ENCODE peak calls at places on chromosome 11, in seven cellular contexts. One of them, this sample, is unnamed.

GRCh38 chr11:122981388-122982264 is at the start of gene BSX:
- DNase-seq in RPMI7951: peak; percentile 58
- DNase-seq in stimulated activated CD4-positive, alpha-beta T cell treated with anti-CD3 and anti-CD28 coated beads, TNF-alpha, amount 100 ng/mL, for 48 hours: peak; percentile 53
- DNase-seq in activated T-helper 9 cell treated with anti-CD3 and anti-CD28 coated beads, Interleukin-2, amount 50 U/mL, for 16 hours: no peak
- DNase-seq in HCT116: no peak
- DNase-seq in mesendoderm: peak; percentile 93
- DNase-seq in CD8-positive, alpha-beta memory T cell: peak; percentile 64
- DNase-seq in this sample: peak; percentile 8

GRCh38 chr11:32436751-32437405 is 1.5 kb upstream of the WT1 start:
- DNase-seq in activated T-helper 9 cell treated with anti-CD3 and anti-CD28 coated beads, Interleukin-2, amount 50 U/mL, for 16 hours: no peak
- DNase-seq in stimulated activated CD4-positive, alpha-beta T cell treated with anti-CD3 and anti-CD28 coated beads, TNF-alpha, amount 100 ng/mL, for 48 hours: no peak
- DNase-seq in mesendoderm: peak; percentile 51
- DNase-seq in RPMI7951: no peak
- DNase-seq in CD8-positive, alpha-beta memory T cell: no peak
- DNase-seq in HCT116: no peak
- DNase-seq in this sample: no peak

GRCh38 chr11:10418259-10418949 is 36.7 kb upstream of the AMPD3 start:
- DNase-seq in RPMI7951: peak; percentile 6
- DNase-seq in stimulated activated CD4-positive, alpha-beta T cell treated with anti-CD3 and anti-CD28 coated beads, TNF-alpha, amount 100 ng/mL, for 48 hours: no peak
- DNase-seq in mesendoderm: no peak
- DNase-seq in CD8-positive, alpha-beta memory T cell: no peak
- DNase-seq in HCT116: no peak
- DNase-seq in activated T-helper 9 cell treated with anti-CD3 and anti-CD28 coated beads, Interleukin-2, amount 50 U/mL, for 16 hours: no peak
- DNase-seq in this sample: no peak

GRCh38 chr11:46248270-46249102 is 29.0 kb upstream of the CREB3L1 start:
- DNase-seq in mesendoderm: peak; percentile 97
- DNase-seq in CD8-positive, alpha-beta memory T cell: no peak
- DNase-seq in activated T-helper 9 cell treated with anti-CD3 and anti-CD28 coated beads, Interleukin-2, amount 50 U/mL, for 16 hours: no peak
- DNase-seq in HCT116: peak; percentile 71
- DNase-seq in stimulated activated CD4-positive, alpha-beta T cell treated with anti-CD3 and anti-CD28 coated beads, TNF-alpha, amount 100 ng/mL, for 48 hours: no peak
- DNase-seq in RPMI7951: peak; percentile 94
- DNase-seq in this sample: peak; percentile 98

GRCh38 chr11:10520562-10520961 is 20.4 kb downstream of the RNF141 start:
- DNase-seq in stimulated activated CD4-positive, alpha-beta T cell treated with anti-CD3 and anti-CD28 coated beads, TNF-alpha, amount 100 ng/mL, for 48 hours: no peak
- DNase-seq in activated T-helper 9 cell treated with anti-CD3 and anti-CD28 coated beads, Interleukin-2, amount 50 U/mL, for 16 hours: no peak
- DNase-seq in CD8-positive, alpha-beta memory T cell: no peak
- DNase-seq in mesendoderm: no peak
- DNase-seq in HCT116: no peak
- DNase-seq in RPMI7951: no peak
- DNase-seq in this sample: no peak

GRCh38 chr11:40787243-40787642 is 672.2 kb downstream of the LRRC4C start:
- DNase-seq in RPMI7951: no peak
- DNase-seq in HCT116: no peak
- DNase-seq in CD8-positive, alpha-beta memory T cell: no peak
- DNase-seq in activated T-helper 9 cell treated with anti-CD3 and anti-CD28 coated beads, Interleukin-2, amount 50 U/mL, for 16 hours: no peak
- DNase-seq in stimulated activated CD4-positive, alpha-beta T cell treated with anti-CD3 and anti-CD28 coated beads, TNF-alpha, amount 100 ng/mL, for 48 hours: no peak
- DNase-seq in mesendoderm: peak; percentile 51
- DNase-seq in this sample: no peak

GRCh38 chr11:115535781-115536180 is 31.6 kb upstream of the CADM1 start:
- DNase-seq in RPMI7951: no peak
- DNase-seq in HCT116: no peak
- DNase-seq in activated T-helper 9 cell treated with anti-CD3 and anti-CD28 coated beads, Interleukin-2, amount 50 U/mL, for 16 hours: no peak
- DNase-seq in mesendoderm: peak; percentile 76
- DNase-seq in CD8-positive, alpha-beta memory T cell: no peak
- DNase-seq in stimulated activated CD4-positive, alpha-beta T cell treated with anti-CD3 and anti-CD28 coated beads, TNF-alpha, amount 100 ng/mL, for 48 hours: no peak
- DNase-seq in this sample: no peak

GRCh38 chr11:119942021-119942420 is 195.9 kb downstream of the TRIM29 start:
- DNase-seq in HCT116: no peak
- DNase-seq in mesendoderm: peak; percentile 59
- DNase-seq in RPMI7951: no peak
- DNase-seq in stimulated activated CD4-positive, alpha-beta T cell treated with anti-CD3 and anti-CD28 coated beads, TNF-alpha, amount 100 ng/mL, for 48 hours: no peak
- DNase-seq in activated T-helper 9 cell treated with anti-CD3 and anti-CD28 coated beads, Interleukin-2, amount 50 U/mL, for 16 hours: no peak
- DNase-seq in CD8-positive, alpha-beta memory T cell: no peak
- DNase-seq in this sample: no peak

GRCh38 chr11:121670792-121671275 is 218.1 kb upstream of the SORL1-AS1 start:
- DNase-seq in activated T-helper 9 cell treated with anti-CD3 and anti-CD28 coated beads, Interleukin-2, amount 50 U/mL, for 16 hours: no peak
- DNase-seq in CD8-positive, alpha-beta memory T cell: no peak
- DNase-seq in HCT116: no peak
- DNase-seq in mesendoderm: no peak
- DNase-seq in RPMI7951: no peak
- DNase-seq in stimulated activated CD4-positive, alpha-beta T cell treated with anti-CD3 and anti-CD28 coated beads, TNF-alpha, amount 100 ng/mL, for 48 hours: no peak
- DNase-seq in this sample: peak; percentile 68

GRCh38 chr11:134736251-134737072 is 324.4 kb upstream of the B3GAT1 start:
- DNase-seq in stimulated activated CD4-positive, alpha-beta T cell treated with anti-CD3 and anti-CD28 coated beads, TNF-alpha, amount 100 ng/mL, for 48 hours: no peak
- DNase-seq in HCT116: no peak
- DNase-seq in activated T-helper 9 cell treated with anti-CD3 and anti-CD28 coated beads, Interleukin-2, amount 50 U/mL, for 16 hours: no peak
- DNase-seq in mesendoderm: no peak
- DNase-seq in CD8-positive, alpha-beta memory T cell: no peak
- DNase-seq in RPMI7951: no peak
- DNase-seq in this sample: no peak

GRCh38 chr11:94958118-94958517 is 15.2 kb downstream of the CWC15 start:
- DNase-seq in activated T-helper 9 cell treated with anti-CD3 and anti-CD28 coated beads, Interleukin-2, amount 50 U/mL, for 16 hours: no peak
- DNase-seq in stimulated activated CD4-positive, alpha-beta T cell treated with anti-CD3 and anti-CD28 coated beads, TNF-alpha, amount 100 ng/mL, for 48 hours: no peak
- DNase-seq in CD8-positive, alpha-beta memory T cell: no peak
- DNase-seq in RPMI7951: peak; percentile 25
- DNase-seq in HCT116: no peak
- DNase-seq in mesendoderm: no peak
- DNase-seq in this sample: peak; percentile 39

GRCh38 chr11:2188745-2189144 is 17.1 kb upstream of the TH start:
- DNase-seq in stimulated activated CD4-positive, alpha-beta T cell treated with anti-CD3 and anti-CD28 coated beads, TNF-alpha, amount 100 ng/mL, for 48 hours: no peak
- DNase-seq in RPMI7951: no peak
- DNase-seq in HCT116: no peak
- DNase-seq in activated T-helper 9 cell treated with anti-CD3 and anti-CD28 coated beads, Interleukin-2, amount 50 U/mL, for 16 hours: no peak
- DNase-seq in mesendoderm: no peak
- DNase-seq in CD8-positive, alpha-beta memory T cell: no peak
- DNase-seq in this sample: no peak

GRCh38 chr11:76678316-76678715 is 7.8 kb upstream of the LRRC32 start:
- DNase-seq in CD8-positive, alpha-beta memory T cell: no peak
- DNase-seq in stimulated activated CD4-positive, alpha-beta T cell treated with anti-CD3 and anti-CD28 coated beads, TNF-alpha, amount 100 ng/mL, for 48 hours: no peak
- DNase-seq in mesendoderm: no peak
- DNase-seq in RPMI7951: no peak
- DNase-seq in HCT116: no peak
- DNase-seq in activated T-helper 9 cell treated with anti-CD3 and anti-CD28 coated beads, Interleukin-2, amount 50 U/mL, for 16 hours: no peak
- DNase-seq in this sample: no peak

GRCh38 chr11:124762077-124762623 is at the start of gene ESAM:
- DNase-seq in RPMI7951: no peak
- DNase-seq in mesendoderm: peak; percentile 58
- DNase-seq in HCT116: no peak
- DNase-seq in activated T-helper 9 cell treated with anti-CD3 and anti-CD28 coated beads, Interleukin-2, amount 50 U/mL, for 16 hours: peak; percentile 58
- DNase-seq in CD8-positive, alpha-beta memory T cell: peak; percentile 78
- DNase-seq in stimulated activated CD4-positive, alpha-beta T cell treated with anti-CD3 and anti-CD28 coated beads, TNF-alpha, amount 100 ng/mL, for 48 hours: peak; percentile 59
- DNase-seq in this sample: no peak

GRCh38 chr11:21511835-21512440 is 680.9 kb upstream of the ANO5 start:
- DNase-seq in mesendoderm: peak; percentile 87
- DNase-seq in stimulated activated CD4-positive, alpha-beta T cell treated with anti-CD3 and anti-CD28 coated beads, TNF-alpha, amount 100 ng/mL, for 48 hours: peak; percentile 14
- DNase-seq in RPMI7951: peak; percentile 10
- DNase-seq in HCT116: peak; percentile 3
- DNase-seq in CD8-positive, alpha-beta memory T cell: no peak
- DNase-seq in activated T-helper 9 cell treated with anti-CD3 and anti-CD28 coated beads, Interleukin-2, amount 50 U/mL, for 16 hours: no peak
- DNase-seq in this sample: peak; percentile 8

GRCh38 chr11:56751480-56751879 is 3.0 kb upstream of the OR9G4 start:
- DNase-seq in CD8-positive, alpha-beta memory T cell: no peak
- DNase-seq in activated T-helper 9 cell treated with anti-CD3 and anti-CD28 coated beads, Interleukin-2, amount 50 U/mL, for 16 hours: no peak
- DNase-seq in stimulated activated CD4-positive, alpha-beta T cell treated with anti-CD3 and anti-CD28 coated beads, TNF-alpha, amount 100 ng/mL, for 48 hours: no peak
- DNase-seq in mesendoderm: no peak
- DNase-seq in RPMI7951: no peak
- DNase-seq in HCT116: no peak
- DNase-seq in this sample: no peak

GRCh38 chr11:12189543-12190235 is 79.3 kb downstream of the MICAL2 start:
- DNase-seq in activated T-helper 9 cell treated with anti-CD3 and anti-CD28 coated beads, Interleukin-2, amount 50 U/mL, for 16 hours: peak; percentile 34
- DNase-seq in stimulated activated CD4-positive, alpha-beta T cell treated with anti-CD3 and anti-CD28 coated beads, TNF-alpha, amount 100 ng/mL, for 48 hours: no peak
- DNase-seq in HCT116: no peak
- DNase-seq in CD8-positive, alpha-beta memory T cell: peak; percentile 59
- DNase-seq in RPMI7951: no peak
- DNase-seq in mesendoderm: no peak
- DNase-seq in this sample: no peak